ENCODE peak calls at places on chromosomes 16 and 17, in five cellular contexts. F, J, O, M and V are unnamed samples. For H3K4me1, the result is how much of the 10 kb centered on the place peaks cover.

GRCh38 chr17:17860761-17861107 is 23.9 kb upstream of the SREBF1 start:
- DNase-seq in F (no peak), J (no peak), O (no peak), M (no peak), V (no peak)

GRCh38 chr17:75087558-75088453 is at the start of gene SLC16A5:
- DNase-seq in F (peak), J (peak), O (peak), M (peak), V (peak)

GRCh38 chr16:75096730-75097129 is 19.9 kb downstream of the LDHD start:
- DNase-seq in F (no peak), J (peak), O (no peak), M (no peak), V (no peak)

GRCh38 chr17:58484600-58484999 is 3.6 kb downstream of the HSF5 start:
- DNase-seq in F (no peak), J (no peak), O (no peak), M (no peak), V (no peak)

GRCh38 chr17:56715613-56716357 is 117.9 kb downstream of the C17orf67 start:
- DNase-seq in F (peak), J (peak), O (no peak), M (peak), V (peak)

GRCh38 chr16:86039606-86040005 is 140.6 kb downstream of the IRF8 start:
- DNase-seq in F (no peak), J (no peak), O (peak), M (no peak), V (peak)

GRCh38 chr17:45855691-45856315 is 11.1 kb downstream of the SPPL2C start:
- DNase-seq in F (no peak), J (no peak), O (no peak), M (no peak), V (no peak)

GRCh38 chr16:5730783-5731182 is 633.2 kb upstream of the EEF2KMT start:
- DNase-seq in F (no peak), J (no peak), O (no peak), M (no peak), V (no peak)

GRCh38 chr17:58960068-58960467 is 146.6 kb downstream of the TRIM37 start:
- DNase-seq in F (no peak), J (no peak), O (no peak), M (no peak), V (no peak)

GRCh38 chr16:89442990-89443726 is 47.2 kb downstream of the ANKRD11 start:
- DNase-seq in F (no peak), J (peak), O (no peak), M (no peak), V (peak)
- H3K4me1 ChIP-seq in F (under half), J (half or more), O (half or more), M (half or more), V (half or more)

GRCh38 chr17:16267174-16267573 is 50.2 kb downstream of the PIGL start:
- DNase-seq in F (no peak), J (no peak), O (no peak), M (no peak), V (no peak)
- TF ChIP-seq POLR2AphosphoS5 in F (no peak), J (no peak), O (no peak), M (no peak), V (no peak)

DNA sequence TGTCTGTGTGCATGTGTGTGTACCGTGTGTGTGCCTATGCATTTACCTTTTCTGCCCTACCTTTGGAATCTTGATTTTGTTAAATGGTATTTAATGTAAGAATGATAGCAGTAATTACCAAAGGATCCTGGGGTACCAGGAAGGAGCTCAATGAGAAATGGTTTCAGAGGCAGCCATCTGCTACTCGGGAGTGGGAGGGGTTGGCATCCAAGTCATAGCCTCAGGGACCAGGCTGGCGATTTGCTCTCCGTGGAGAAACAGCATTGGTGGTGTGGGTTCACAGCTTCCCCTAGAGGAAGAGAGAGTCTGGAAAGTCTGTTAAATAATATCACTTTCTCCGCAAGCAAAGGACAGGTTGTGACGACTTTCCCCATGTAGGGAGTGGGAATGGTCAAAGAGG is 177.2 kb downstream of the HS3ST4 start:
- DNase-seq in F (no peak), J (no peak), O (no peak), M (peak), V (no peak)
- H3K4me1 ChIP-seq in F (under half), J (under half), O (under half), M (under half), V (under half)

GRCh38 chr17:48025040-48025903 is 12.3 kb downstream of the COPZ2 start:
- DNase-seq in F (peak), J (peak), O (peak), M (peak), V (peak)
- TF ChIP-seq POLR2AphosphoS5 in F (no peak), J (peak), O (peak), M (peak), V (peak)

DNA sequence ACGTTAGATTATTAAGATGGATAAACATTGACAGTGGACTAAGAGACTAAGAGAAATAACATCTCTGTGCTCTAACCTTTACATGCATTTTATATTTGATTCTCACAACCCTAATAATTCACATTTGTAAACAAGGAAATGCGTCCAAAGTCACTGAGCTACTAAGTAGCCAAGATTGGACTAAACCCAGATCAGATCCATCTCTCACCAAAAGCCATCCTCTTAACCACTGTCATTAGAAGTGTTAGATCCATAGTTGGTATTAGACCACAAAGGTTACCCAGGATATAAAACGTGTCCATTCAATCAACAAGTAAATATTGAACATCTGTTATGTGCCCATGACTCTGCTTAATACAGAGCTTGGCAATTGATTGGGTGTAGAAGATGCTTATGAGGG is 5.2 kb downstream of the HSD17B2 start:
- DNase-seq in F (no peak), J (no peak), O (no peak), M (no peak), V (no peak)
- H3K4me1 ChIP-seq in F (under half), J (under half), O (under half), M (under half), V (under half)

GRCh38 chr17:41689497-41690299 is 1.0 kb downstream of the EIF1 start:
- DNase-seq in F (no peak), J (peak), O (no peak), M (no peak), V (no peak)
- TF ChIP-seq POLR2AphosphoS5 in F (no peak), J (no peak), O (no peak), M (no peak), V (no peak)

GRCh38 chr16:71930013-71930563 is 34.8 kb downstream of the IST1 start:
- DNase-seq in F (no peak), J (no peak), O (no peak), M (no peak), V (no peak)
- H3K4me1 ChIP-seq in F (under half), J (under half), O (under half), M (half or more), V (under half)

GRCh38 chr16:67246945-67247697 is at the start of gene FHOD1:
- DNase-seq in F (peak), J (peak), O (peak), M (peak), V (peak)
- TF ChIP-seq POLR2AphosphoS5 in F (no peak), J (peak), O (peak), M (peak), V (peak)